ENCODE peak calls at places on chromosomes 16 and 17, in seven cellular contexts. R, J, Y, C, G, Z and H are unnamed samples.

GRCh38 chr16:56671706-56672105 is 2.1 kb downstream of the MT1H start:
- DNase-seq in R (no peak), J (no peak), Y (no peak), C (no peak), G (peak), Z (no peak), H (no peak)

GRCh38 chr17:44604149-44605115 is 47.1 kb downstream of the FZD2 start:
- DNase-seq in R (no peak), J (no peak), Y (peak), C (no peak), G (no peak), Z (no peak), H (no peak)

GRCh38 chr17:19418312-19418992 is 7.4 kb downstream of the RNF112 start:
- DNase-seq in R (no peak), J (no peak), Y (peak), C (no peak), G (peak), Z (no peak), H (peak)

GRCh38 chr16:83959621-83960434 is 6.8 kb downstream of the OSGIN1 start:
- DNase-seq in R (no peak), J (no peak), Y (no peak), C (no peak), G (no peak), Z (no peak), H (no peak)

GRCh38 chr17:20253323-20253722 is 214.0 kb downstream of the LGALS9B start:
- DNase-seq in R (no peak), J (no peak), Y (peak), C (no peak), G (peak), Z (no peak), H (no peak)

GRCh38 chr16:12612598-12613101 is 191.0 kb downstream of the CPPED1 start:
- DNase-seq in R (no peak), J (no peak), Y (peak), C (no peak), G (no peak), Z (no peak), H (no peak)

GRCh38 chr16:84138824-84139627 is 6.0 kb downstream of the HSDL1 start:
- DNase-seq in R (no peak), J (no peak), Y (peak), C (no peak), G (peak), Z (peak), H (peak)

GRCh38 chr16:19830902-19831555 is 53.6 kb downstream of the GPRC5B start:
- DNase-seq in R (no peak), J (no peak), Y (no peak), C (no peak), G (no peak), Z (no peak), H (no peak)

GRCh38 chr17:82592751-82593589 is 55.3 kb downstream of the WDR45B start:
- DNase-seq in R (peak), J (peak), Y (peak), C (no peak), G (peak), Z (peak), H (peak)

GRCh38 chr17:60157487-60158040 is 7.8 kb downstream of the CA4 start:
- DNase-seq in R (peak), J (no peak), Y (no peak), C (no peak), G (no peak), Z (no peak), H (no peak)

GRCh38 chr16:50298075-50298460 is 31.7 kb downstream of the ADCY7 start:
- DNase-seq in R (no peak), J (peak), Y (no peak), C (no peak), G (no peak), Z (no peak), H (peak)

GRCh38 chr17:82252511-82253178 is 20.9 kb downstream of the CSNK1D start:
- DNase-seq in R (no peak), J (no peak), Y (no peak), C (no peak), G (no peak), Z (no peak), H (peak)

GRCh38 chr17:66975614-66976378 is 11.3 kb downstream of the CACNG4 start:
- DNase-seq in R (no peak), J (no peak), Y (no peak), C (no peak), G (no peak), Z (no peak), H (no peak)

GRCh38 chr17:1231456-1231855 is 38.8 kb upstream of the BHLHA9 start:
- DNase-seq in R (no peak), J (peak), Y (no peak), C (no peak), G (no peak), Z (no peak), H (peak)

GRCh38 chr16:70644763-70645597 is 1.4 kb upstream of the IL34 start:
- DNase-seq in R (peak), J (no peak), Y (no peak), C (no peak), G (no peak), Z (no peak), H (no peak)

GRCh38 chr16:12976936-12977335 is 75.5 kb downstream of the SHISA9 start:
- DNase-seq in R (no peak), J (no peak), Y (no peak), C (no peak), G (no peak), Z (no peak), H (no peak)

GRCh38 chr16:17134586-17134985 is 336.2 kb downstream of the XYLT1 start:
- DNase-seq in R (no peak), J (no peak), Y (no peak), C (no peak), G (no peak), Z (no peak), H (no peak)

DNA sequence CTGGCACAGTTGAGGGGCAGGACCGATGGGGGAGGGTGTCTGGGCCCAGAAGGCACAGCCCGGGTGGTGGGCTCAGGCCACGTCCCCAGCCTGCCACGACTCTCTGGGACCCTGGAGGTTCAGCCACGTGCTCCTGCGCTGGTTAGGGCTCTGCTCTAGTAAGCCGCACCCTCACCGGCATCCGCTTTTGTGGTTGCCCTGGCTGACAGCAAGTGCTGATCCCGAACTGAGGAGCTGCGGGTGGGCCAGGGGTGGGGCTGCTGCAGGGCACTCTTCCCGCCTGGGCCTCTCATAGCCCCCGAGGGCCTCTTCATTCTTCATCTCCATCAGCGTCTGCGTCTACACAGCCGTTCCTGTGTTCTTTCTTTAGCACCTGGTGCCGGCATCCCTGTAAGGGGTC is 25.0 kb downstream of the ZFPM1 start:
- DNase-seq in R (no peak), J (no peak), Y (no peak), C (no peak), G (no peak), Z (no peak), H (no peak)
- H3K27ac ChIP-seq in R (no peak), J (no peak), Y (no peak), C (no peak), G (no peak), Z (peak), H (no peak)

GRCh38 chr17:75130059-75130631 is 1.4 kb downstream of the NT5C start:
- DNase-seq in R (peak), J (no peak), Y (no peak), C (no peak), G (no peak), Z (no peak), H (no peak)
- H3K27ac ChIP-seq in R (peak), J (peak), Y (no peak), C (no peak), G (no peak), Z (peak), H (peak)

GRCh38 chr16:26818393-26818792 is 248.3 kb upstream of the C16orf82 start:
- DNase-seq in R (no peak), J (no peak), Y (no peak), C (no peak), G (no peak), Z (no peak), H (no peak)

GRCh38 chr16:26816266-26816665 is 250.5 kb upstream of the C16orf82 start:
- DNase-seq in R (no peak), J (no peak), Y (no peak), C (no peak), G (no peak), Z (no peak), H (no peak)

DNA sequence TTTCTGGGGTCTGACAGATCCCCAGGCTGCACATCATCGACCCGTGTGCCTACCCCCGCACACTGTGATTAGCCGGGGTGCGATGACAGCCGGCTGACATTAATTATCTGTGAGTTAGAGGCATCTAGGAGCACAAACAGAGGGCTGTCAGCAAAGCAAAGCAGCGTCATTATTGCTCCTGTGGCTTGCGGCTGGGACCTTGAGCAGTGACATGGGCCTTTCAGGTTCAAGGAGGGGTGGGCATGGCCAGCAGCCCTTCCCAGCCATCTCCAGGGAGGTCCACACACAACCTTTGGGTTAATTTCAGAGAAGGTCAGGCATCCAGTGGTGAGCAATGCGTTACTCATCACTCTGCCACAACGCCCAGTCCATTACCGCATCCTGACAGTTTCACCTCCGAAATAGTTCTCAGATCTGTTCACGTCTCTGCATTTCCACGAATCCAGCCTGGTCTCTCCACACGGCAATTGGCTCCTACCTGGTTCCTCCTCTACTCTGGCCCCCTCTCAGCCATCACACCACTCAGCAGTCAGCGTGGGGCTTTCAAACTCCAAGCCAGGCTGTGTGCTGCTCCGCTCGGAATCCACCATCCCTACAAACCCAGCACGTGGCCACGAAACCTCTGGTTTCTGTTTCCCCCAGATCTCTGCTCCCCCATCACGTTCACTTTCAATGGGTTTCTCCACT is 249.7 kb upstream of the C16orf82 start:
- DNase-seq in R (no peak), J (no peak), Y (peak), C (no peak), G (peak), Z (no peak), H (no peak)
- H3K27ac ChIP-seq in R (no peak), J (no peak), Y (peak), C (no peak), G (no peak), Z (no peak), H (no peak)

GRCh38 chr16:3027488-3027795 is 3.6 kb downstream of the THOC6 start:
- DNase-seq in R (no peak), J (no peak), Y (no peak), C (no peak), G (no peak), Z (no peak), H (no peak)

GRCh38 chr16:3023669-3024478 is at the start of the genes HCFC1R1 and THOC6:
- DNase-seq in R (peak), J (peak), Y (peak), C (peak), G (peak), Z (peak), H (peak)

GRCh38 chr16:3025032-3026002 is 1.5 kb downstream of the THOC6 start:
- DNase-seq in R (no peak), J (no peak), Y (no peak), C (no peak), G (no peak), Z (no peak), H (no peak)

GRCh38 chr16:3026609-3027487 is 3.0 kb downstream of the THOC6 start:
- DNase-seq in R (no peak), J (no peak), Y (no peak), C (no peak), G (no peak), Z (no peak), H (no peak)

DNA sequence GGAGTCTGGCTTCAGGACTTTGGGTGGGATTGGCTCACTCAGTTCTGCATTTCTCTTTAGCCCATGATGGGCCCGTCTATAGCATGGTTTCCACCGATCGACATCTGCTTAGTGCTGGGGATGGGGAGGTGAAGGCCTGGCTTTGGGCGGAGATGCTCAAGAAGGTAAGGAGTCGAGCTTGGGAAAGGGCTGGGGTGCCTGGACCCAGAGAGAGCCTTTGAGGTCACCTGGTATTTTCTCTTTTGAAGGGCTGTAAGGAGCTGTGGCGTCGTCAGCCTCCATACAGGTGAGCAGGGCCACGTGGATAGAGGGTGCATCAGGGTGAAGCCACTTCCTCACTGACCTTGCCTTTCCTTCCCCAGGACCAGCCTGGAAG is 2.2 kb downstream of the THOC6 start:
- DNase-seq in R (no peak), J (no peak), Y (no peak), C (no peak), G (no peak), Z (no peak), H (no peak)
- H3K27ac ChIP-seq in R (no peak), J (no peak), Y (no peak), C (no peak), G (no peak), Z (no peak), H (no peak)

DNA sequence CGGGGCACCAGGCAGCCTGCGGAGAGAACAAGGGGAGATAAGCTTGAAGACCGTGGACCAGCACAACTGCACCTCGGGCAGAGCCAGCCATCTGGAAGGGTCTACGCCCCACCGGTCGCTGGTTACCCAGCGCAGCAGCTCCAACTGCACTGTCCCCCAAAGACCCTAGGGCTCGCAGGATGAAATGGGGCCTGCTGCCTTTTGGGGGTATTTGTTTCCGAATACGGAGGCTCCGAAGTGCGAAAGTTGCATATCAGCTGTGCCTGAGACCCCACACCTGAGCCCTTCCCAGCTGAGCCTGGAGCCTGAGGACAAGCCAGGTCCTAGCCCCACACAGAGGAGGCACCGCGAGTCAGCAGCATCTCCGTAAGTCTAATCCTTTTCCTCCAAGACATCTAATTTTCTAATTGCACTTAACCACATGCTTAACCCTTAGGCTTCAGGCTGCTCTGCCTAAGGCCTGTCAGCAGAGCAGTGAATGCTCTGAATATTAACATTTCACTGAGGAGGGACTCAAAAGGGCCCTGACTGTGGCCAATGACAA is 4.0 kb downstream of the KIFC3 start:
- DNase-seq in R (peak), J (no peak), Y (no peak), C (no peak), G (no peak), Z (no peak), H (no peak)
- H3K27ac ChIP-seq in R (no peak), J (no peak), Y (no peak), C (no peak), G (no peak), Z (peak), H (peak)

GRCh38 chr17:77325826-77326581 is 185.2 kb downstream of the SEC14L1 start:
- DNase-seq in R (no peak), J (peak), Y (peak), C (no peak), G (no peak), Z (no peak), H (no peak)

GRCh38 chr17:77325537-77325825 is 184.7 kb downstream of the SEC14L1 start:
- DNase-seq in R (peak), J (no peak), Y (no peak), C (no peak), G (no peak), Z (no peak), H (no peak)

GRCh38 chr17:77323413-77324171 is 182.8 kb downstream of the SEC14L1 start:
- DNase-seq in R (peak), J (peak), Y (peak), C (no peak), G (peak), Z (no peak), H (peak)

GRCh38 chr17:77322534-77323412 is 182.0 kb downstream of the SEC14L1 start:
- DNase-seq in R (peak), J (peak), Y (peak), C (peak), G (peak), Z (peak), H (peak)

GRCh38 chr17:77324227-77324626 is 183.5 kb downstream of the SEC14L1 start:
- DNase-seq in R (peak), J (peak), Y (no peak), C (no peak), G (no peak), Z (no peak), H (no peak)
- H3K27ac ChIP-seq in R (peak), J (peak), Y (peak), C (peak), G (peak), Z (no peak), H (peak)

GRCh38 chr17:76184266-76184665 is 43.2 kb upstream of the FOXJ1 start:
- DNase-seq in R (no peak), J (no peak), Y (no peak), C (no peak), G (no peak), Z (no peak), H (no peak)

GRCh38 chr17:76182016-76182764 is 41.1 kb upstream of the FOXJ1 start:
- DNase-seq in R (peak), J (peak), Y (peak), C (peak), G (peak), Z (peak), H (peak)

GRCh38 chr17:76176701-76177574 is 35.9 kb upstream of the FOXJ1 start:
- DNase-seq in R (no peak), J (no peak), Y (no peak), C (no peak), G (no peak), Z (no peak), H (no peak)

GRCh38 chr17:76178124-76178523 is 37.1 kb upstream of the FOXJ1 start:
- DNase-seq in R (no peak), J (no peak), Y (no peak), C (no peak), G (no peak), Z (no peak), H (no peak)

DNA sequence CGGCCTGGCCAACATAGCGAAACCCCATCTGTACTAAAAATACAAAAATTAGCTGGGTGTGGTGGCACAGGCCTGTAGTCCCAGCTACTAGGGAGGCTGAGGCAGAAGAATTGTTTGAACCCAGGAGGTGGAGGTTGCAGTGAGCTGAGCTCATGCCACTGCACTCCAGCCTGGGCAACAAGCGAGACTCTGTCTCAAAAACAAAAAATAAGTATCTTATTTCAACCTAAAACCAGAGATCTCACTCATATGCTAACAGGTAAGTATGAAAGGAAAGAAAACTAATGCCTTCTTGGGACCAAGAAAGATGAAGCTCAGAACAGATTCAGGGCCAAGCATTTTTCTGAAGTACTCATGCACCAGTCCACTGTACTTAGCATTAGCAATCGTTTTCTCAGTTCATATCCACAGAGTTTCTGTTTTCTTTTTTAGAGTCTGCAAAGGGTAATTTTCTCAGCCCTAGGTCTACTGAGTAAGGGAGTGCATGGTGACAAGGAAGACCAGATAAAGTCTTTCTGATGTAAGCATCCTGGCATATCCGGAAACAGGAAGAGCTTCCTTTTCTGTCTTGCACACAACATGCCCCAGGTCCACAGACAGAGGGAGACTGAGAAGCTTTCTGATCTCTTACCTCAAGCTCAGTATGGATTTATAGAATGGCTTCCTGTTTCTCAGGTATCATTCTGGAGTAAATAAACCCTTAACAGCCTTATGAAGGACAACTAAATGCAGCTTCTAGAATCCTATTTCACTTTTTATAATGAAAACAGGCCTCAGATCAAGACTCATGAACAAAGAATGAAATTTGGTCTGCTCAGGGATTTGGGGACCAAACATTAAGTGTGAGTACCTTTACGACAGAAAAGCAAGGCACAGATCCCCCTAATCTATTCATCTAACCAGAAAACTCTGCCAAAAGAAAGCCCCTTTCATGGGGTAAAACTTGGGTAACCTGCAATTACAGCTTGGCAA is 38.7 kb upstream of the FOXJ1 start:
- DNase-seq in R (no peak), J (no peak), Y (no peak), C (no peak), G (peak), Z (no peak), H (no peak)
- H3K27ac ChIP-seq in R (no peak), J (no peak), Y (no peak), C (no peak), G (no peak), Z (no peak), H (no peak)

GRCh38 chr17:2385240-2386202 is 15.3 kb downstream of the MNT start:
- DNase-seq in R (peak), J (no peak), Y (no peak), C (no peak), G (no peak), Z (peak), H (no peak)

GRCh38 chr17:2388020-2388704 is 12.7 kb downstream of the MNT start:
- DNase-seq in R (peak), J (no peak), Y (no peak), C (no peak), G (no peak), Z (no peak), H (no peak)

GRCh38 chr17:2388705-2389099 is 12.2 kb downstream of the MNT start:
- DNase-seq in R (peak), J (no peak), Y (no peak), C (no peak), G (no peak), Z (no peak), H (no peak)

GRCh38 chr17:2386400-2387085 is 14.3 kb downstream of the MNT start:
- DNase-seq in R (peak), J (no peak), Y (no peak), C (no peak), G (no peak), Z (no peak), H (no peak)

GRCh38 chr17:2387086-2388019 is 13.5 kb downstream of the MNT start:
- DNase-seq in R (peak), J (no peak), Y (no peak), C (no peak), G (no peak), Z (no peak), H (peak)
- H3K27ac ChIP-seq in R (no peak), J (no peak), Y (no peak), C (no peak), G (no peak), Z (no peak), H (no peak)